ENCODE peak calls at places on chromosomes 16 and 17, in five cellular contexts. J, P, G, S and K are unnamed samples.

GRCh38 chr17:80260791-80261158 is at the start of gene RNF213:
- DNase-seq in J (peak; percentile 82), P (peak; percentile 16), G (peak; percentile 24), S (no peak), K (peak; percentile 75)

GRCh38 chr17:36652716-36653115 is 51.3 kb downstream of the MRM1 start:
- DNase-seq in J (no peak), P (no peak), G (peak; percentile 37), S (no peak), K (no peak)

GRCh38 chr17:78559749-78560368 is 17.3 kb downstream of the DNAH17 start:
- DNase-seq in J (no peak), P (no peak), G (no peak), S (no peak), K (no peak)

GRCh38 chr16:55703003-55704001 is 47.5 kb downstream of the SLC6A2 start:
- DNase-seq in J (peak; percentile 32), P (peak; percentile 86), G (peak; percentile 75), S (no peak), K (no peak)

GRCh38 chr17:74981979-74982662 is 5.3 kb upstream of the CDR2L start:
- DNase-seq in J (peak; percentile 75), P (peak; percentile 48), G (peak; percentile 38), S (peak; percentile 27), K (peak; percentile 77)

GRCh38 chr17:19397556-19398041 is 10.6 kb upstream of the MFAP4 start:
- DNase-seq in J (no peak), P (no peak), G (peak; percentile 20), S (no peak), K (no peak)

GRCh38 chr16:14300631-14301149 is 229.6 kb downstream of the MRTFB start:
- DNase-seq in J (peak; percentile 75), P (peak; percentile 89), G (peak; percentile 91), S (peak; percentile 68), K (no peak)

GRCh38 chr17:40456396-40456951 is 13.2 kb downstream of the IGFBP4 start:
- DNase-seq in J (no peak), P (no peak), G (no peak), S (no peak), K (no peak)

GRCh38 chr16:2162676-2163118 is 7.1 kb downstream of the TRAF7 start:
- DNase-seq in J (no peak), P (no peak), G (peak; percentile 35), S (no peak), K (no peak)

GRCh38 chr16:89315791-89316581 is 98.5 kb downstream of the ZNF778 start:
- DNase-seq in J (peak; percentile 68), P (peak; percentile 80), G (peak; percentile 91), S (no peak), K (peak; percentile 71)

GRCh38 chr16:82329070-82329469 is 159.0 kb upstream of the MPHOSPH6 start:
- DNase-seq in J (no peak), P (no peak), G (no peak), S (no peak), K (no peak)

GRCh38 chr17:19759934-19760530 is 11.9 kb upstream of the ALDH3A1 start:
- DNase-seq in J (no peak), P (no peak), G (no peak), S (no peak), K (no peak)

GRCh38 chr17:32903774-32904673 is 23.9 kb upstream of the TMEM98 start:
- DNase-seq in J (no peak), P (no peak), G (no peak), S (no peak), K (no peak)

GRCh38 chr16:85785927-85786326 is 13.4 kb downstream of the EMC8 start:
- DNase-seq in J (no peak), P (no peak), G (no peak), S (no peak), K (no peak)

GRCh38 chr17:14297161-14297851 is 3.6 kb upstream of the HS3ST3B1 start:
- DNase-seq in J (no peak), P (peak; percentile 60), G (peak; percentile 13), S (no peak), K (peak; percentile 37)
- TF ChIP-seq CTCF in J (no peak), P (no peak), G (no peak), S (no peak), K (no peak)

DNA sequence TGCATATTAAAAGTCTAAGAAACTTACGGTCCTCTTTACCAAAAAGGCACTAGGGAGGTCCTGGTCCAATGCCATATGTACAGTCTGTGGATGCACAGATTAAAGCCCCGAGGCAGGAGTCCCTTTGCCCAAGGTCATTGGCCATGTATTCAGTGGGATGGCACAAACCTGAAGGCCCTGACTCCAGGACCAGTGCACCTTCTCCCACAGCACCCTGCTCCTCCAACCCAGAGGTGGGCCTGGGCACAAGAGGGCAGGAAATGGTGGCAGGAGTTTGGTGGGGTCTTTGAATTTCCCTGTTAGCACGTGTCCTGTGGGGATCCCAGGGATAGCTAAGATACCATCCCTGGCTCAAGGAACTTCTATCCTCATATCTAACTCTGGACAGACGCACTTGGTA is 28.5 kb downstream of the TLE7 start:
- DNase-seq in J (no peak), P (no peak), G (no peak), S (no peak), K (no peak)
- TF ChIP-seq CTCF in J (no peak), P (no peak), G (no peak), S (no peak), K (no peak)

DNA sequence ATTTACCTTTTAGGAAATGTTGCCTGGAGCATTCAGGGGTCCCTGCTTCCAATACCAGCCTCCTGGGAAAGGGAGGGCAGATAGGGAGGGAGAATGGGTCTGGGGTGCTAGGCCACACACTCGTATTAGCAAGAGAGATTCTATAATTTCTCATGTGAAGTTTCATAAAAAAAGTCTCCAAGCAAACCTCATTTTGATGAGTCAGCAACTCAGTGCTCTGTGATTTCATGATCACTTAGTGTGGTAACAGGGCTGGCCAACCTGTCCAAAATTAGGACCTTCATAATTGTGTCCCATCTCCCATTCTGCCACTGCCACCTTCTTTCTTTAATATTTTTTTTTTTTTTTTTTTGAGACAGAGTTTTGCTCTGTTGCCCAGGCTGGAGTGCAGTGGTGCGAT is 41.4 kb downstream of the IGF2BP1 start:
- DNase-seq in J (no peak), P (no peak), G (no peak), S (no peak), K (no peak)
- TF ChIP-seq CTCF in J (no peak), P (no peak), G (no peak), S (no peak), K (no peak)

GRCh38 chr17:29117440-29117753 is 62.8 kb downstream of the MYO18A start:
- DNase-seq in J (no peak), P (no peak), G (no peak), S (no peak), K (no peak)
- TF ChIP-seq CTCF in J (no peak), P (no peak), G (no peak), S (no peak), K (peak; percentile 64)